ENCODE peak calls at places on chromosome 15, in eight cellular contexts. C is GM23338; D is astrocyte of the spinal cord; F is fibroblast of lung; O is NB4; H is right atrium auricular region; J is CD8-positive, alpha-beta memory T cell; W is heart left ventricle. A is an unnamed sample.

GRCh38 chr15:97087337-97087736 is 756.8 kb downstream of the NR2F2 start:
- DNase-seq in H (no peak), J (no peak), O (no peak), D (no peak), F (peak), C (no peak), W (no peak), A (no peak)

GRCh38 chr15:72846027-72846426 is 62.5 kb upstream of the ADPGK start:
- DNase-seq in D (no peak), W (no peak), C (no peak), F (no peak), H (no peak), O (no peak), J (no peak), A (peak)

GRCh38 chr15:84749111-84749991 is 959 bp downstream of the ZNF592 start:
- DNase-seq in O (peak), D (no peak), J (peak), W (peak), H (no peak), F (peak), C (peak), A (peak)

GRCh38 chr15:65101418-65101890 is 13.5 kb downstream of the UBAP1L start:
- DNase-seq in D (peak), F (peak), H (peak), C (peak), O (peak), J (no peak), W (peak), A (peak)

GRCh38 chr15:69224383-69224782 is 63.9 kb downstream of the GLCE start:
- DNase-seq in O (no peak), J (no peak), F (no peak), D (no peak), W (no peak), H (no peak), C (peak), A (no peak)

GRCh38 chr15:65512189-65512588 is 5.3 kb downstream of the DPP8 start:
- DNase-seq in J (no peak), O (no peak), F (no peak), H (peak), D (no peak), C (no peak), W (no peak), A (no peak)

GRCh38 chr15:29870495-29871151 is 48.4 kb upstream of the TJP1 start:
- DNase-seq in F (no peak), D (no peak), J (no peak), O (no peak), W (peak), H (no peak), C (no peak), A (no peak)

GRCh38 chr15:31489801-31490646 is 163.4 kb downstream of the KLF13 start:
- DNase-seq in J (peak), O (peak), W (peak), F (peak), C (peak), H (peak), D (peak), A (peak)

GRCh38 chr15:74520407-74520806 is 20.6 kb upstream of the ARID3B start:
- DNase-seq in O (no peak), C (no peak), W (no peak), J (no peak), H (no peak), F (no peak), D (no peak), A (no peak)

GRCh38 chr15:66707310-66708160 is 5.5 kb downstream of the SMAD6 start:
- DNase-seq in C (peak), D (peak), J (no peak), H (no peak), W (peak), O (no peak), F (peak), A (peak)

GRCh38 chr15:101458908-101459578 is 30.5 kb downstream of the PCSK6 start:
- DNase-seq in C (no peak), F (no peak), O (no peak), H (no peak), D (no peak), J (no peak), W (no peak), A (peak)

GRCh38 chr15:70121656-70122297 is 24.1 kb upstream of the TLE3 start:
- DNase-seq in D (peak), W (peak), C (no peak), F (peak), H (peak), O (no peak), J (no peak), A (peak)

GRCh38 chr15:42798802-42799201 is 61.9 kb upstream of the CDAN1 start:
- DNase-seq in C (no peak), F (no peak), H (no peak), D (no peak), W (no peak), O (no peak), J (no peak), A (no peak)

GRCh38 chr15:29681486-29681845 is 140.8 kb downstream of the TJP1 start:
- DNase-seq in J (no peak), F (no peak), D (no peak), O (no peak), W (no peak), H (no peak), C (no peak), A (no peak)

GRCh38 chr15:66080791-66081475 is 172.6 kb downstream of the MEGF11 start:
- DNase-seq in C (peak), F (peak), W (no peak), J (no peak), D (peak), O (no peak), H (no peak), A (peak)

GRCh38 chr15:63369766-63370165 is 11.9 kb downstream of the CA12 start:
- DNase-seq in H (no peak), F (no peak), J (no peak), O (peak), D (no peak), C (no peak), W (no peak), A (peak)

GRCh38 chr15:31338879-31339557 is 12.4 kb downstream of the KLF13 start:
- DNase-seq in C (peak), F (peak), O (peak), W (peak), D (peak), H (peak), J (peak), A (peak)

DNA sequence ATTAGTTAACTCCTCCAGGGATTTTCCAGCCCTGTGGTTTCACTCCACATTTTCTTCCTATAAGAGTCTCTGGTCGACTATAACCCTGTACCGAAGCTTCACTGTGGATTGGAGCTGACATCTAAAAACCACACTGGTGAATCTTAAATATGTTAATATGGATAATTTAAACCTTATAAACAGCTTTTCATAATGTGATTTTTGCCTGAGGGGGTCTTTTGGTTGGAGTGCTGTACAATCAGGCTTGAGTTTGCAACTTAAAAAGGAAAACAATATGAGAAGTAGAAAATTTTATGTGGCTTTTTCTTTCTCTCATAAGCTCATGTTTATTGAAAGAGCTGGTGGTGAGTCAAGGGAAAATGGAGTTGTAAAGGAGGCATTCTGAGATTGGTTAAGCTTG is 313.7 kb downstream of the VPS13C start:
- DNase-seq in D (no peak), O (no peak), J (no peak), F (no peak), C (no peak), W (no peak), H (no peak), A (no peak)
- H3K4me3 ChIP-seq in D (no peak), O (no peak), J (no peak), F (no peak), C (no peak), W (no peak), H (no peak), A (no peak)

DNA sequence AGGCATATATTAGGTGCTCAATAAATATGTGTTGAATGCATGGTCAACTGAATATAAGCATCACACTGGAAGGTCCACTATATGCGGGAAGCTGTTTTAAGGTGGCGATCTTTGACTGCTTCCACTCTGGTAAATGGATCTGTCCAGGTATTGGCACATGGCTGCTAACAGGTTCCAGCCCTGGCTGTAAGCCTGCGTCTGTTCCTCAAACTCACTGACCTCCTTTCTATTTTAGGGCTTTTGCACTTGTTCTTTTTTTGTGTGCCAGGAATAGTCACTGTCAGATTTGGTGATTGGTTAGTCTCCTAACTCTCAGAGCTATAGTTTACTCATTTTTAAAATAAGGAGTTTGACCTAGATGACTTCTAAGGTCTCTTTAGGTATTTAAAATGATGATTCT is 46.2 kb downstream of the ADAMTSL3 start:
- DNase-seq in F (no peak), D (no peak), H (no peak), O (no peak), C (no peak), J (no peak), W (no peak), A (no peak)
- H3K4me3 ChIP-seq in F (no peak), D (no peak), H (no peak), O (no peak), C (no peak), J (no peak), W (no peak), A (no peak)

GRCh38 chr15:80242132-80242769 is 9.8 kb downstream of the CTXND1 start:
- DNase-seq in D (no peak), H (no peak), F (peak), C (peak), J (no peak), W (no peak), O (peak), A (peak)

GRCh38 chr15:80246425-80246894 is 5.6 kb downstream of the CTXND1 start:
- DNase-seq in O (no peak), H (peak), F (no peak), J (no peak), D (no peak), C (no peak), W (no peak), A (no peak)

GRCh38 chr15:80240261-80240660 is 11.8 kb downstream of the CTXND1 start:
- DNase-seq in C (no peak), F (no peak), H (no peak), O (no peak), W (no peak), D (no peak), J (no peak), A (no peak)

GRCh38 chr15:80241508-80241907 is 10.5 kb downstream of the CTXND1 start:
- DNase-seq in H (no peak), D (no peak), F (no peak), W (no peak), C (no peak), J (no peak), O (no peak), A (no peak)

DNA sequence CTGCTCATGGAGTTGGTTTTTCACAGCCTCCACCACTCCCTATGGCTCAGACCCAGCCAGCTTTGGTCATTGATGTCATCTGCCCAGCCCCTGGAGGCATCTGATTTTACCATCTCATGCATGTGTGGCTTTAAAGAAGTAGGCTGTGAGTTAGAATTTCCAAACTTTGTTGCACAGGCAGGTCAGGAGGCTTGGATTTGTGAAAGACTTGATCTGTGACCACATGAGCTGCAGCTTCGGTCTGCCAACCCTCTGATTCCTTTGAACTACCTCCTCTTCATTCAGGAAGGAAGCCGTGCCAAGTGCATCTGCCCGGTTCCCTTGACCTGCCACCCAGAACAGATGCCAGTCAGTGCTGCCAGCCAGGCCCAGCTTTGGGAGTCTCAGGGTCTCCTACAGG is 9.2 kb downstream of the CTXND1 start:
- DNase-seq in D (no peak), F (no peak), O (no peak), H (no peak), J (no peak), W (no peak), C (no peak), A (no peak)
- H3K4me3 ChIP-seq in D (no peak), F (no peak), O (no peak), H (no peak), J (no peak), W (no peak), C (no peak), A (no peak)

GRCh38 chr15:60840703-60841411 is 361.9 kb upstream of the ICE2 start:
- DNase-seq in J (peak), F (no peak), O (no peak), C (no peak), W (no peak), D (no peak), H (no peak), A (no peak)

GRCh38 chr15:60844431-60845174 is 365.7 kb upstream of the ICE2 start:
- DNase-seq in D (no peak), O (no peak), J (peak), C (no peak), H (no peak), W (no peak), F (no peak), A (no peak)

GRCh38 chr15:60843482-60843881 is 364.5 kb upstream of the ICE2 start:
- DNase-seq in O (no peak), J (no peak), W (no peak), D (no peak), H (no peak), C (no peak), F (no peak), A (no peak)

GRCh38 chr15:60844010-60844409 is 365.1 kb upstream of the ICE2 start:
- DNase-seq in F (no peak), W (no peak), O (no peak), C (no peak), H (no peak), D (no peak), J (no peak), A (no peak)

GRCh38 chr15:60842694-60843093 is 363.8 kb upstream of the ICE2 start:
- DNase-seq in F (no peak), C (no peak), H (no peak), D (no peak), W (no peak), J (no peak), O (no peak), A (no peak)
- H3K4me3 ChIP-seq in F (no peak), C (no peak), H (no peak), D (no peak), W (no peak), J (peak), O (no peak), A (no peak)

GRCh38 chr15:44101944-44102343 is 93.1 kb downstream of the FRMD5 start:
- DNase-seq in C (no peak), O (no peak), D (peak), J (no peak), H (no peak), W (no peak), F (peak), A (peak)
- H3K4me3 ChIP-seq in C (no peak), O (no peak), D (no peak), J (no peak), H (no peak), W (no peak), F (no peak), A (peak)

GRCh38 chr15:92822216-92823144 is 77.6 kb upstream of the CHD2 start:
- DNase-seq in O (no peak), H (no peak), C (peak), J (no peak), W (no peak), D (no peak), F (no peak), A (no peak)
- H3K4me3 ChIP-seq in O (no peak), H (no peak), C (peak), J (no peak), W (no peak), D (no peak), F (no peak), A (no peak)